ENCODE peak calls at places on chromosome 21, in six cellular contexts. G is GM23338, X is transverse colon, U is stomach, C is HL-60, S is H1. Q is an unnamed sample.

GRCh38 chr21:37220433-37220980 is 46.6 kb downstream of the VPS26C start:
- DNase-seq in G (peak; percentile 66), X (peak; percentile 23), U (no peak), C (peak; percentile 47), S (no peak), Q (no peak)

GRCh38 chr21:46455575-46456385 is 2.9 kb upstream of the DIP2A start:
- DNase-seq in G (no peak), X (peak; percentile 26), U (no peak), C (no peak), S (no peak), Q (no peak)

GRCh38 chr21:27429612-27430361 is 462.9 kb upstream of the ADAMTS5 start:
- DNase-seq in G (no peak), X (no peak), U (no peak), C (no peak), S (no peak), Q (no peak)

GRCh38 chr21:43193651-43194302 is 25.0 kb downstream of the CRYAA start:
- DNase-seq in G (no peak), X (no peak), U (no peak), C (no peak), S (no peak), Q (no peak)

GRCh38 chr21:27421654-27422053 is 454.8 kb upstream of the ADAMTS5 start:
- DNase-seq in G (no peak), X (no peak), U (no peak), C (no peak), S (no peak), Q (no peak)

GRCh38 chr21:44549525-44550211 is 1.6 kb downstream of the KRTAP10-2 start:
- DNase-seq in G (peak; percentile 42), X (no peak), U (no peak), C (no peak), S (peak; percentile 53), Q (no peak)

GRCh38 chr21:17257784-17258183 is 255.1 kb upstream of the CXADR start:
- DNase-seq in G (no peak), X (no peak), U (no peak), C (no peak), S (no peak), Q (no peak)

GRCh38 chr21:45293726-45294401 is 6.2 kb upstream of the POFUT2 start:
- DNase-seq in G (no peak), X (no peak), U (peak; percentile 24), C (no peak), S (peak; percentile 39), Q (no peak)

GRCh38 chr21:45524756-45525152 is 17.5 kb downstream of the SLC19A1 start:
- DNase-seq in G (no peak), X (no peak), U (peak; percentile 20), C (no peak), S (no peak), Q (no peak)

GRCh38 chr21:36522174-36522810 is 42.4 kb upstream of the CLDN14 start:
- DNase-seq in G (no peak), X (no peak), U (no peak), C (no peak), S (no peak), Q (no peak)

GRCh38 chr21:46436586-46436985 is 22.1 kb upstream of the DIP2A start:
- DNase-seq in G (no peak), X (no peak), U (no peak), C (no peak), S (no peak), Q (no peak)

GRCh38 chr21:40936151-40936550 is 89.2 kb upstream of the DSCAM start:
- DNase-seq in G (no peak), X (no peak), U (no peak), C (no peak), S (no peak), Q (no peak)

DNA sequence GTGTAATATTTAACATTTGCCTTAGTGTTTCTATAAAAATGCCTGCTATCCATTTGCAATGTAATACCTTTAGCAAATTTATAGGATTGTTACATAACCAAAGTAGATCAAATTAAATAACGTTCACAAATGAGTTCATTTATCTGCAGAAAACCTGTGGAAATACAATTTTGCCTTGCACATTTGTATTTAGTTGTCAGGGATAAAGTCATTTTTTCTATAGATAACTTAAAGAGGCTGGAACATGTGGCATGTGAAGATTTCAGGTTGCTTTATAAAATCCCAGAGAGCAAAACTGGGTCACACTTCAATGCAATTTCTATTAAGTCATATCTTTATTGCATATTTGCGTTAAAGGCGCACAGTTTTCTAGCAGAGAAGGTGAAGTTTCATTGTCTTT is 342.4 kb downstream of the USP25 start:
- DNase-seq in G (no peak), X (no peak), U (no peak), C (no peak), S (no peak), Q (no peak)
- TF ChIP-seq POLR2AphosphoS5 in G (no peak), X (no peak), U (no peak), C (no peak), S (no peak), Q (no peak)

GRCh38 chr21:31731802-31732537 is at the start of gene SCAF4:
- DNase-seq in G (peak; percentile 89), X (peak; percentile 92), U (peak; percentile 91), C (peak; percentile 83), S (peak; percentile 84), Q (peak; percentile 82)
- TF ChIP-seq POLR2AphosphoS5 in G (peak; percentile 78), X (peak; percentile 96), U (peak; percentile 93), C (peak; percentile 73), S (peak; percentile 78), Q (peak; percentile 66)

GRCh38 chr21:42048870-42049577 is 22.1 kb upstream of the UMODL1 start:
- DNase-seq in G (no peak), X (no peak), U (no peak), C (no peak), S (no peak), Q (no peak)

GRCh38 chr21:42051788-42052187 is 19.3 kb upstream of the UMODL1 start:
- DNase-seq in G (no peak), X (no peak), U (no peak), C (no peak), S (no peak), Q (no peak)

GRCh38 chr21:42049578-42050430 is 21.3 kb upstream of the UMODL1 start:
- DNase-seq in G (no peak), X (no peak), U (no peak), C (no peak), S (no peak), Q (no peak)

GRCh38 chr21:42044871-42045495 is 26.1 kb upstream of the UMODL1 start:
- DNase-seq in G (no peak), X (no peak), U (no peak), C (no peak), S (no peak), Q (no peak)

GRCh38 chr21:42047821-42048613 is 23.1 kb upstream of the UMODL1 start:
- DNase-seq in G (no peak), X (no peak), U (peak; percentile 44), C (no peak), S (no peak), Q (no peak)
- TF ChIP-seq POLR2AphosphoS5 in G (no peak), X (peak; percentile 64), U (peak; percentile 74), C (no peak), S (no peak), Q (no peak)

DNA sequence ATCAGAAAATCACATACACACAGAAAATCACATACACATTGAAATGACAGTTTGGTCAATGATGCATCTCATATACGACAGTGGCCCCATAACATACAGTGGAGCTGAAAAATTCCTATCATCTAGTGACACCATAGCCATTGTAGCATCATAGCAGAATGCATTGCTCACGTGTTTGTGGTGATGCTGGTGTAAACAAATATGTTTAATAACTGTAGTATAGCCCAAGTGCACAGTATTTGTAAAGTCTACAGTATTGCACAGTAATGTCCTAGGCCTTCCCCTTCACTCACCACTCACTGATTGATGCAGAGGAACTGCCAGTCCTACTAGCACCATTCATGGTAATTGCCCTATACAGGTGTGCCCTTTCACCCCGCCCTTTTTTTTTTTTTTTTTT is 30.1 kb upstream of the RUNX1 start:
- DNase-seq in G (no peak), X (no peak), U (no peak), C (no peak), S (no peak), Q (no peak)
- TF ChIP-seq POLR2AphosphoS5 in G (no peak), X (no peak), U (no peak), C (no peak), S (no peak), Q (no peak)

Q was measured in GM12892.